ENCODE peak calls at places on chromosomes 11 and 22, in eight cellular contexts. J, T, P, M, S, O, Q and F are unnamed samples.
A peak's percentile ranks its signal among the peaks of the same experiment; 100 is the strongest.

GRCh38 chr11:86740628-86741488 is 59.5 kb upstream of the PRSS23 start:
- DNase-seq in J (no peak), T (peak; percentile 92), P (peak; percentile 98), M (peak; percentile 60), S (peak; percentile 96), O (no peak), Q (no peak), F (peak; percentile 95)

GRCh38 chr22:33272866-33273265 is 214.7 kb upstream of the SYN3 start:
- DNase-seq in J (no peak), T (no peak), P (no peak), M (no peak), S (no peak), O (no peak), Q (no peak), F (no peak)

GRCh38 chr22:35452351-35452781 is 52.4 kb downstream of the MCM5 start:
- DNase-seq in J (no peak), T (no peak), P (no peak), M (no peak), S (no peak), O (no peak), Q (no peak), F (no peak)

GRCh38 chr11:46119352-46120216 is 1.7 kb downstream of the PHF21A start:
- DNase-seq in J (peak; percentile 63), T (peak; percentile 18), P (peak; percentile 89), M (peak; percentile 75), S (peak; percentile 84), O (peak; percentile 32), Q (peak; percentile 79), F (peak; percentile 84)

GRCh38 chr22:49738006-49738405 is 89.7 kb downstream of the BRD1 start:
- DNase-seq in J (no peak), T (no peak), P (no peak), M (no peak), S (no peak), O (no peak), Q (no peak), F (no peak)

GRCh38 chr22:27494821-27495220 is 306.7 kb downstream of the MN1 start:
- DNase-seq in J (no peak), T (no peak), P (peak; percentile 40), M (no peak), S (no peak), O (no peak), Q (no peak), F (no peak)

GRCh38 chr11:100689141-100689540 is 2.1 kb downstream of the ARHGAP42 start:
- DNase-seq in J (no peak), T (no peak), P (peak; percentile 41), M (no peak), S (no peak), O (no peak), Q (no peak), F (no peak)

GRCh38 chr11:12573707-12574106 is 100.5 kb upstream of the TEAD1 start:
- DNase-seq in J (no peak), T (no peak), P (no peak), M (no peak), S (peak; percentile 45), O (no peak), Q (no peak), F (peak; percentile 79)

GRCh38 chr11:114080219-114080618 is 20.7 kb downstream of the ZBTB16 start:
- DNase-seq in J (no peak), T (peak; percentile 15), P (peak; percentile 84), M (no peak), S (no peak), O (no peak), Q (peak; percentile 85), F (peak; percentile 83)